ENCODE peak calls at places on chromosomes 2 and 18, in seven cellular contexts. Y, K, W, L, U, M and N are unnamed samples.

GRCh38 chr2:168210216-168210897 is 37.0 kb downstream of the STK39 start:
- DNase-seq in K (no peak), L (no peak), U (no peak), M (no peak), W (no peak), Y (no peak), N (no peak)

GRCh38 chr18:58166278-58166844 is 122.3 kb downstream of the NEDD4L start:
- DNase-seq in Y (peak; percentile 8), K (no peak), L (no peak), M (no peak), W (no peak), U (no peak), N (no peak)

GRCh38 chr2:9975805-9976447 is 24.4 kb downstream of the GRHL1 start:
- DNase-seq in U (peak; percentile 57), K (no peak), Y (peak; percentile 71), W (no peak), M (peak; percentile 96), L (no peak), N (peak; percentile 81)

GRCh38 chr18:58314284-58314683 is 270.3 kb downstream of the NEDD4L start:
- DNase-seq in L (no peak), W (peak; percentile 22), M (peak; percentile 93), Y (peak; percentile 88), K (peak; percentile 43), U (peak; percentile 68), N (peak; percentile 93)

GRCh38 chr2:206850369-206850768 is 85.0 kb downstream of the FASTKD2 start:
- DNase-seq in M (no peak), K (no peak), Y (no peak), U (no peak), L (no peak), W (no peak), N (no peak)

GRCh38 chr2:167298017-167298416 is 409.7 kb downstream of the XIRP2 start:
- DNase-seq in L (no peak), W (no peak), M (no peak), U (no peak), Y (no peak), K (no peak), N (no peak)

GRCh38 chr18:68083131-68083530 is 566.6 kb upstream of the DSEL start:
- DNase-seq in Y (no peak), K (no peak), M (peak; percentile 62), L (no peak), W (no peak), U (no peak), N (peak; percentile 58)

GRCh38 chr2:216643986-216644662 is 10.9 kb downstream of the IGFBP2 start:
- DNase-seq in K (no peak), L (no peak), Y (no peak), U (no peak), M (peak; percentile 91), W (no peak), N (no peak)

GRCh38 chr2:107687087-107687486 is 139.6 kb upstream of the RGPD4 start:
- DNase-seq in Y (no peak), L (no peak), W (no peak), U (no peak), K (no peak), M (no peak), N (peak; percentile 27)

GRCh38 chr2:109065335-109065734 is 63.7 kb upstream of the SH3RF3 start:
- DNase-seq in K (no peak), U (no peak), Y (peak; percentile 55), M (no peak), W (no peak), L (no peak), N (no peak)

GRCh38 chr18:76495435-76496199 is 575 bp upstream of the ZNF516 start:
- DNase-seq in U (peak; percentile 56), M (peak; percentile 88), K (no peak), Y (peak; percentile 76), L (peak; percentile 16), W (peak; percentile 50), N (peak; percentile 64)

GRCh38 chr2:39524756-39525635 is 87.9 kb upstream of the MAP4K3 start:
- DNase-seq in M (no peak), L (no peak), K (no peak), U (no peak), Y (no peak), W (no peak), N (no peak)

GRCh38 chr2:144181006-144181405 is 338.9 kb downstream of the ZEB2 start:
- DNase-seq in Y (no peak), M (no peak), K (no peak), L (no peak), U (no peak), W (no peak), N (no peak)

GRCh38 chr2:225270861-225271260 is 128.6 kb upstream of the NYAP2 start:
- DNase-seq in K (no peak), W (no peak), M (peak; percentile 21), U (peak; percentile 21), Y (peak; percentile 29), L (peak; percentile 2), N (peak; percentile 45)

GRCh38 chr2:38528008-38528442 is 74.7 kb downstream of the HNRNPLL start:
- DNase-seq in K (no peak), Y (peak; percentile 50), U (peak; percentile 30), L (peak; percentile 32), W (peak; percentile 51), M (peak; percentile 89), N (peak; percentile 75)

GRCh38 chr2:109720379-109721116 is 73.6 kb upstream of the RGPD5 start:
- DNase-seq in U (no peak), M (no peak), W (no peak), K (no peak), Y (peak; percentile 8), L (no peak), N (no peak)

GRCh38 chr2:24745825-24746224 is 47.4 kb downstream of the PTRHD1 start:
- DNase-seq in W (no peak), K (no peak), L (no peak), U (no peak), Y (no peak), M (no peak), N (no peak)

GRCh38 chr2:216568563-216568962 is 64.7 kb upstream of the IGFBP2 start:
- DNase-seq in L (no peak), U (no peak), M (no peak), K (no peak), Y (no peak), W (no peak), N (no peak)

GRCh38 chr2:37800176-37800835 is 124.8 kb upstream of the RMDN2 start:
- DNase-seq in M (no peak), W (no peak), Y (no peak), K (no peak), L (no peak), U (no peak), N (no peak)

GRCh38 chr2:174979996-174980395 is 25.2 kb downstream of the CHN1 start:
- DNase-seq in W (no peak), M (no peak), K (no peak), U (no peak), Y (no peak), L (no peak), N (no peak)
- H3K4me1 ChIP-seq in W (no peaks in the 10 kb centered on the region), M (peaks cover 2% of the 10 kb centered on the region), K (no peaks in the 10 kb centered on the region), U (no peaks in the 10 kb centered on the region), Y (no peaks in the 10 kb centered on the region), L (no peaks in the 10 kb centered on the region), N (peaks cover 8% of the 10 kb centered on the region)

DNA sequence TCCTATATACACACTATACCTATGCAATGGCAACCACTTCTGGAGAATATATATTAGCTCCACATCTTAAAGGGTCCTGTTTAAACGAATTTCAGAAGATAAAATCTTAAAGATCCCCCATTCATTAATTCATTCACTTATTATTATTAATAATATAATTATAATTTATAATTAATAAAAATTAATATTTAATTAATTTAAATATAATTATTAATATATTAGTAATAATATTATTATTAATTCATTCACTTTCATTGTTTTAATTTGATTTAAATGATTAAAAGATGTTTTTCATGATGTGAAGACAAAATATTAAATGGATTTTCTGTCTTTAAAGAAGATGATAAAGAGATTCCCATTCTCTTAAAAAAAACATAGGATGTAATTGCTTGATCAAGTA is 21.1 kb downstream of the NFU1 start:
- DNase-seq in M (no peak), L (no peak), Y (no peak), W (no peak), U (no peak), K (no peak), N (no peak)
- H3K4me1 ChIP-seq in M (no peaks in the 10 kb centered on the region), L (peaks cover 3% of the 10 kb centered on the region), Y (no peaks in the 10 kb centered on the region), W (no peaks in the 10 kb centered on the region), U (no peaks in the 10 kb centered on the region), K (no peaks in the 10 kb centered on the region), N (no peaks in the 10 kb centered on the region)

GRCh38 chr18:47898696-47899095 is 31.8 kb downstream of the SMAD2 start:
- DNase-seq in Y (no peak), U (no peak), K (no peak), W (no peak), L (no peak), M (no peak), N (no peak)
- H3K4me1 ChIP-seq in Y (peaks cover 29% of the 10 kb centered on the region), U (peaks cover 34% of the 10 kb centered on the region), K (no peaks in the 10 kb centered on the region), W (no peaks in the 10 kb centered on the region), L (peaks cover 31% of the 10 kb centered on the region), M (peaks cover 6% of the 10 kb centered on the region), N (peaks cover 9% of the 10 kb centered on the region)

DNA sequence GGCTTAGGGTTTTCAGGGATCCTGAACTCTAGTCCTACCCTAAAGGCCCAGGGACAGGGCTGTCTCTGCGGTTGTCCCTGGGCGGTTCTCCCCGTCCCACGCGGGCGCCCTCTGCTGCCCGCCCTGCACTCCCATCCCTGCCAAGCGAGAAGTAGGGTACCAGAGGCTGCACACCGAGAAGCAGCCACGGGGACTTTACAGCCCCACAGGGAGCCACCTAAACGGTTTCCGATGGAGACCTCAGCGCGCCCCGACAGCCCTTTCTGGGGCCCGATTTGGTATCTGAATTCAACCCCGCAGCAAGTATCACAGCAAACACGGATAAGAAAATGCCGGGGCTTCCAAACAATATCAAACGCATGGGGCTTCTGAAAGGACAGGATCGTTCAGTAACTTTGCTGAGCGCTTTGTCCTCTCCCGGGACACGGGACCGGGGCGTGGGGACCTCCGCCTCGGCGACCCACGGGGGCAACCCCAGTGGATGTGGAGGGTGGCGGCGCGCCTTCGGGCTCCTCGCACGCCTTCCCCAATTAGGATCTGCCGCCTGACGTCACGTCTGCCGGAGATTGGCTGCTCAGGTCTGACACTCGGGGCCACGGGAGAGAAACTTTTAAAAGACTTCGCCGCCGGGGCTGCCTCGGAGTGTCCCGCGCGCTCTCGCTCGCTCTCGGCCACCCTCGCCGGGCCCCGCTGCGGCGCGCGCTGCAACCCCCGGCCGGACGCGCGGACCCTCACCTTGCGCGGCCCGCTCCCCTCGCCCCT is at the start of gene LTBP1:
- DNase-seq in U (peak; percentile 35), M (peak; percentile 98), K (no peak), W (peak; percentile 34), Y (peak; percentile 64), L (peak; percentile 73), N (peak; percentile 93)
- H3K4me1 ChIP-seq in U (peaks cover 14% of the 10 kb centered on the region), M (no peaks in the 10 kb centered on the region), K (no peaks in the 10 kb centered on the region), W (no peaks in the 10 kb centered on the region), Y (peaks cover 9% of the 10 kb centered on the region), L (peaks cover 6% of the 10 kb centered on the region), N (no peaks in the 10 kb centered on the region)